ENCODE peak calls at places on chromosomes 4 and X, in eight cellular contexts. R is CD4-positive, alpha-beta T cell; F is NB4; E is heart right ventricle; Q is psoas muscle; C is kidney epithelial cell; X is D721Med; N is brain microvascular endothelial cell. V is an unnamed sample.

GRCh38 chr4:3192827-3193226 is 56.1 kb upstream of the MSANTD1 start:
- DNase-seq in E (no peak), C (no peak), X (no peak), N (no peak), F (no peak), Q (no peak), R (no peak), V (peak)

GRCh38 chr4:85127653-85128052 is 161.2 kb upstream of the WDFY3 start:
- DNase-seq in F (peak), Q (no peak), X (no peak), E (peak), R (no peak), N (no peak), C (no peak), V (no peak)

GRCh38 chr4:67220848-67221247 is 324.5 kb downstream of the CENPC start:
- DNase-seq in X (no peak), Q (no peak), F (no peak), C (no peak), R (no peak), E (no peak), N (no peak), V (no peak)

GRCh38 chrX:13488706-13489105 is 80.7 kb upstream of the EGFL6 start:
- DNase-seq in N (no peak), C (no peak), E (no peak), Q (no peak), R (no peak), X (no peak), F (no peak), V (no peak)

GRCh38 chrX:14702145-14702544 is 170.7 kb downstream of the FANCB start:
- DNase-seq in N (no peak), Q (no peak), C (no peak), R (no peak), E (no peak), F (no peak), X (no peak), V (no peak)

GRCh38 chr4:189177130-189177529 is 763.5 kb upstream of the FRG1 start:
- DNase-seq in F (no peak), Q (no peak), E (no peak), X (no peak), N (no peak), R (no peak), C (peak), V (no peak)

GRCh38 chrX:119606508-119607389 is 525 bp upstream of the NKRF start:
- DNase-seq in E (no peak), N (no peak), Q (no peak), C (peak), X (no peak), F (no peak), R (no peak), V (no peak)

GRCh38 chr4:22491939-22492338 is 23.9 kb downstream of the ADGRA3 start:
- DNase-seq in Q (no peak), F (no peak), E (no peak), N (no peak), C (no peak), R (no peak), X (no peak), V (no peak)

GRCh38 chrX:74090049-74090448 is 213.9 kb upstream of the ZCCHC13 start:
- DNase-seq in X (no peak), E (no peak), F (no peak), C (no peak), N (no peak), R (no peak), Q (no peak), V (no peak)

DNA sequence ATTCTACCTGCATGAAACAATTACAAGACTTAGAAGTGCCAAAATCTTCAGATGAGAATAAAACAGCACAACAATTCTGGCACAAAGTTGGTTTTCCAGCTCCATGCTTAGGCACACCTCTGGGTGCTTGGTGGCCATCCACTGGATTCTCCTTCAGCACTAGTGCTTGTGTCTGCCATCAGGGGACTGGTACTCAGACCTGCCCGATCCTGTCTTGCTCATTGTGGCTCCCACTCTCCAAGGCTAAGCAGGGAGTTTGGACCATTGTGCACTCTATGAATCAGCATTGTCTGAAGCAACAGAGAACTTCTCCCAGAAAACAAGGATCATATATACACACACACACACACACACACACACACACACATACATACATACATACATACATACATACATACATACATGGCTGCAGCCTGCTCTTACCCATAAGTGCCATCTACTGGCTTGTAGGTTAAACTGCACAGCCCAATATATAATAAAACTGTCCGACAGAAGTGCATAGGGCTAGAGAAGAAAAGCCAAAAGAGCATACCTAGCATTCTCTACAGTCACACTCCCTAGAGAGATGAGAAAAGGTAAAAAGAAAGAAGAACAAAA is 345.3 kb upstream of the LCORL start:
- DNase-seq in R (no peak), C (no peak), E (no peak), Q (no peak), X (no peak), F (peak), N (peak), V (no peak)
- TF ChIP-seq CTCF in R (peak), C (peak), E (no peak), Q (peak), X (peak), F (peak), N (peak), V (no peak)

GRCh38 chrX:23779025-23779424 is 3.9 kb upstream of the SAT1 start:
- DNase-seq in X (no peak), R (no peak), C (no peak), N (peak), E (no peak), F (no peak), Q (no peak), V (no peak)
- TF ChIP-seq CTCF in X (no peak), R (no peak), C (no peak), N (peak), E (no peak), F (no peak), Q (no peak), V (no peak)

GRCh38 chrX:16603822-16604221 is 46.1 kb upstream of the S100G start:
- DNase-seq in C (no peak), E (no peak), Q (no peak), F (no peak), X (no peak), R (no peak), N (no peak), V (no peak)
- TF ChIP-seq CTCF in C (no peak), E (no peak), Q (no peak), F (no peak), X (no peak), R (no peak), N (no peak), V (no peak)

DNA sequence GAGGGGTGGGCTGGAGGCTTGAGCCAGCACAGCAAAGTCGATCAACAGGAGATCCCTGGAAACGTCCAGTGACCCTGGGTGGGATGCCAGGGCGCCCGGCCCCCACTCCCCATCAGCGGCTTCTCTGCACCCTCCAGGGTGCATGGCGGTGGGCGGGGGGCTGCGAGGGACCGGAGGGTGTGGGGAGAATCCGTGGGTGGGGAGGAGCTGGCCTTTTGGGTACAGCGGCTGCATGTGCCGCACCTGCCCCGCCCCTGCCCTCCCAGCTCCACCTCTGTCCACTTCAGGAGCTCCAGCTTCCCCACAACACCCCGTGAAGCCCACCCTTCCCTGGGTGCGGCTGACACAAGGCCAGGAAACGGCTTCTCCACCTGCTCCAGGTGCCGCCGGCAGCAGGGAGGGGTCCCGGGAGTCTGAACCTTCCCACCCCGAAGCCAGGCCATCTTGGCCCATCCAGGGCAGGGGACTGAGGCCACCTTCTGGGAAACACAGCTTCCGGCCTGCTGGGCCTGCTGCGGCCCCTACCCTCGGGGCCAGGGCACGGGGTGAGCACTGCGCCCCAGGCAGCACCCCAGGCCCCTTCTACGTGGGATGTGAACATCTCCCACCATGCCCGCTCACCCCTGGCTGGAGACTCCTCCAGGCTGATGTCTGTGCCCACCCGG is 34.6 kb downstream of the CPLX1 start:
- DNase-seq in N (no peak), R (no peak), X (no peak), E (no peak), Q (no peak), C (no peak), F (no peak), V (no peak)
- TF ChIP-seq CTCF in N (no peak), R (no peak), X (no peak), E (no peak), Q (no peak), C (no peak), F (no peak), V (no peak)

DNA sequence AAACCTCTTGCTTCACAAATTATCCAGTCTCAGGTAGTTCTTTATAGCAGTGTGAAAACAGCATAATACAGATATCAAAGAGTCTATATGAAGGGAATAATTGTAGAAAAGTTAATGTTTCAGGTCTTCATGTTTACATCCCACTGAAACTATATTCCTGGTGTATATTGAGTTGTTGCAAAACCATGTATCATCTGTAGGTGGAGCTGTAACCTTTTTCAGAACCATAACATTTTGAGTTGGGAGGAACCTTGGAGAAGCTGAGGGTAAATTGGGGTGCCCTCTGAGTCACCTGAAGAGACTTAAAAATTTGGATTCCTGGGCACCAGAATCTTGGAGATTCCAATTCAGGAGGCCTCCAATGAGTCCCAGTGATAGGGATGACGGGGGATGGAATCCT is 51.9 kb upstream of the TAPT1 start:
- DNase-seq in E (no peak), X (no peak), C (no peak), N (no peak), Q (no peak), R (no peak), F (peak), V (no peak)
- TF ChIP-seq CTCF in E (no peak), X (peak), C (no peak), N (no peak), Q (no peak), R (no peak), F (peak), V (no peak)

GRCh38 chrX:78708171-78708570 is 39.3 kb upstream of the LPAR4 start:
- DNase-seq in C (peak), X (no peak), R (no peak), F (peak), Q (no peak), N (peak), E (no peak), V (no peak)
- TF ChIP-seq CTCF in C (peak), X (no peak), R (no peak), F (peak), Q (no peak), N (peak), E (no peak), V (no peak)

GRCh38 chr4:10082459-10083272 is 33.9 kb downstream of the WDR1 start:
- DNase-seq in F (no peak), R (peak), X (peak), Q (no peak), N (no peak), C (no peak), E (no peak), V (peak)
- TF ChIP-seq CTCF in F (no peak), R (no peak), X (no peak), Q (no peak), N (no peak), C (no peak), E (no peak), V (no peak)

V was measured in natural killer cell.